ENCODE peak calls at places on chromosome 1, in nine cellular contexts. Y is HAP-1; H is SJCRH30; V is adrenal gland; P is neuronal stem cell; S is CD8-positive, alpha-beta memory T cell; O is mesendoderm; F is naive thymus-derived CD4-positive, alpha-beta T cell; Q is heart right ventricle. W is an unnamed sample.

GRCh38 chr1:240539031-240539430 is 72.9 kb downstream of the GREM2 start:
- DNase-seq in Y (no peak), H (no peak), V (no peak), P (no peak), S (no peak), O (no peak), F (no peak), Q (no peak), W (no peak)

GRCh38 chr1:64245495-64245894 is 42.1 kb downstream of the UBE2U start:
- DNase-seq in Y (no peak), H (peak; percentile 14), V (no peak), P (no peak), S (no peak), O (peak; percentile 55), F (no peak), Q (no peak), W (peak; percentile 23)

GRCh38 chr1:63991685-63992084 is 211.7 kb upstream of the UBE2U start:
- DNase-seq in Y (no peak), H (no peak), V (no peak), P (no peak), S (no peak), O (no peak), F (no peak), Q (no peak), W (no peak)

GRCh38 chr1:9294440-9294773 is 1.7 kb downstream of the SPSB1 start:
- DNase-seq in Y (no peak), H (no peak), V (no peak), P (no peak), S (no peak), O (no peak), F (no peak), Q (no peak), W (no peak)

GRCh38 chr1:57835620-57836019 is 411.8 kb upstream of the DAB1 start:
- DNase-seq in Y (no peak), H (no peak), V (no peak), P (no peak), S (no peak), O (peak; percentile 72), F (no peak), Q (no peak), W (no peak)

GRCh38 chr1:40784141-40784770 is 669 bp downstream of the KCNQ4 start:
- DNase-seq in Y (peak; percentile 58), H (no peak), V (no peak), P (peak; percentile 38), S (no peak), O (peak; percentile 30), F (no peak), Q (no peak), W (no peak)

GRCh38 chr1:12085643-12086260 is 22.6 kb downstream of the TNFRSF8 start:
- DNase-seq in Y (no peak), H (no peak), V (no peak), P (no peak), S (no peak), O (no peak), F (no peak), Q (no peak), W (no peak)

GRCh38 chr1:206591236-206591635 is 21.0 kb downstream of the EIF2D start:
- DNase-seq in Y (no peak), H (peak; percentile 70), V (no peak), P (no peak), S (no peak), O (no peak), F (no peak), Q (no peak), W (no peak)

GRCh38 chr1:31663622-31664452 is 19.2 kb upstream of the PEF1 start:
- DNase-seq in Y (peak; percentile 80), H (peak; percentile 46), V (peak; percentile 74), P (peak; percentile 73), S (peak; percentile 64), O (peak; percentile 65), F (peak; percentile 50), Q (peak; percentile 69), W (peak; percentile 38)

GRCh38 chr1:31661856-31662255 is 17.2 kb upstream of the PEF1 start:
- DNase-seq in Y (no peak), H (no peak), V (no peak), P (no peak), S (no peak), O (no peak), F (no peak), Q (no peak), W (no peak)

GRCh38 chr1:31664528-31664927 is 19.9 kb upstream of the PEF1 start:
- DNase-seq in Y (no peak), H (no peak), V (no peak), P (no peak), S (no peak), O (no peak), F (no peak), Q (no peak), W (no peak)

GRCh38 chr1:31660871-31661455 is 16.3 kb upstream of the PEF1 start:
- DNase-seq in Y (no peak), H (no peak), V (no peak), P (no peak), S (no peak), O (no peak), F (no peak), Q (no peak), W (no peak)

DNA sequence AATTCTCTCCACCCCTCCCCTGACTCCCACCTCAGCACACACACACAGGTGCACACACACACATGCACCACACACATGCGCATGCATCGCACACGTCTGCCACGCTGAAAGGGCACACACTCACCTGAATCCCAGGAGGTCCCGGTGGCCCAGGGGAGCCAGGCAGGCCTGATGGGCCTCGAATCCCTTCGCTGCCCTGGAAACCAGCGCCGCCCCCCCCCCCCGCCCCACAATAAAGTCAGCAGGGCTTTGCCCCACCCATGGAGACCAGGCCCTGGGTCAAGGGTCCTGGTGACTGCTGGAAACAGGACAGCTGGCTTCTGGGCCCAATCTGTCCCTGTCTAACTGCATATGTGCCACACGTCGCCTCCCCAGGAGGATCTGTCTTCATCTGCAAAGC is 17.8 kb upstream of the PEF1 start:
- DNase-seq in Y (no peak), H (no peak), V (no peak), P (no peak), S (no peak), O (no peak), F (no peak), Q (no peak), W (no peak)
- H3K36me3 ChIP-seq in Y (no peaks in the 10 kb centered on the region), H (no peaks in the 10 kb centered on the region), V (no peaks in the 10 kb centered on the region), P (no peaks in the 10 kb centered on the region), S (no peaks in the 10 kb centered on the region), O (no peaks in the 10 kb centered on the region), F (no peaks in the 10 kb centered on the region), Q (no peaks in the 10 kb centered on the region), W (no peaks in the 10 kb centered on the region)

GRCh38 chr1:26079178-26079563 is 11.7 kb upstream of the TRIM63 start:
- DNase-seq in Y (no peak), H (no peak), V (no peak), P (no peak), S (no peak), O (no peak), F (no peak), Q (no peak), W (no peak)

GRCh38 chr1:26077524-26077923 is 10.1 kb upstream of the TRIM63 start:
- DNase-seq in Y (no peak), H (no peak), V (no peak), P (no peak), S (no peak), O (no peak), F (no peak), Q (no peak), W (no peak)

GRCh38 chr1:26081267-26082019 is 14.0 kb upstream of the TRIM63 start:
- DNase-seq in Y (no peak), H (peak; percentile 50), V (no peak), P (no peak), S (no peak), O (no peak), F (no peak), Q (peak; percentile 59), W (no peak)

GRCh38 chr1:26079960-26080814 is 12.8 kb upstream of the TRIM63 start:
- DNase-seq in Y (no peak), H (no peak), V (no peak), P (no peak), S (no peak), O (no peak), F (no peak), Q (no peak), W (no peak)

DNA sequence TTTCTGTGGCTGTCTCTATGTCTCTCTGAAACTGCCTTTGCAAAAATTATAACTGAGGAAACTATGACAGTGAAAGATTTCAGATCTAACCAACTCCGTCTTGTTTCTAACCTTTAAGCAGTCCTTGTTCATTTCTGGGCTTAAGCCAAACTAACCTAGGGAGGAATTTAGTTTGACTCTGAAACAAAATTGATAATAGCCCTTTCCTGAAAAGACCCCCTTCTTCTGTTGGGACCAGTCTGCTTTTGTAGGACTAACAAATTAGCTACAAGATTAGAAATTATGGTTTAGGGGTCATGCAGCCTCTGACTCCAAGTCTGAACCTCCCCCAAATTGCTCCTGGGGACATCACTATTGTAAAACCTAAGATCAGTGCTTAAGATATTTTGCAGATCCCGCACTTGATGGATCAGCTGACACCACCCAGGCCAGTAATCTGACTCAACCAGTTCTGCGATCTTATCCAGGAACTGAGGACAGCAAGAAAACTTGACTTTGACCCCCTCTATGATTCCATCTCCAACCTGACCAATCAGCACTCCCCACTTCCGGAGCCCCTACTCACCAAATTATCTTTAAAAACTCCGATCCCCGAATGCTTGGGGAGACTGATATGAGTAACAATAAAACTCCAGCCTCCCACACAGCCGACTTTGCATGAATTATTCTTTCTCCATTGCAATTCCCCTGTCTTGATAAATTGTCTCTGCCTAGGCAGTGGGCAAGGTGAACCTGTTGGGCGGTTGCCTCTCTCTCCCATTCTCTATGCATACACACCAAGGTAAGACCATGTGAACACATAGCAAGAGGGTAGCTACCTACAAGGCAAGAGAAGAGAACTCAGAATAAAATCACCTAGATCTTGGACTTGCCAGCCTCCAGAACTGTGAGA is 11.1 kb upstream of the TRIM63 start:
- DNase-seq in Y (no peak), H (no peak), V (no peak), P (no peak), S (no peak), O (no peak), F (no peak), Q (no peak), W (no peak)
- H3K4me3 ChIP-seq in Y (no peak overlapping the region), H (no peak overlapping the region), V (no peak overlapping the region), P (no peak overlapping the region), S (no peak overlapping the region), O (no peak overlapping the region), F (no peak overlapping the region), Q (no peak overlapping the region), W (no peak overlapping the region)

GRCh38 chr1:46289134-46289494 is 14.3 kb downstream of the LRRC41 start:
- DNase-seq in Y (no peak), H (no peak), V (no peak), P (no peak), S (no peak), O (no peak), F (no peak), Q (no peak), W (no peak)
- H3K36me3 ChIP-seq in Y (peaks cover 50% of the 10 kb centered on the region), H (peaks cover 68% of the 10 kb centered on the region), V (peaks cover 62% of the 10 kb centered on the region), P (peaks cover 86% of the 10 kb centered on the region), S (peaks cover 7% of the 10 kb centered on the region), O (peaks cover 5% of the 10 kb centered on the region), F (peaks cover 26% of the 10 kb centered on the region), Q (peaks cover 21% of the 10 kb centered on the region), W (peaks cover 18% of the 10 kb centered on the region)

DNA sequence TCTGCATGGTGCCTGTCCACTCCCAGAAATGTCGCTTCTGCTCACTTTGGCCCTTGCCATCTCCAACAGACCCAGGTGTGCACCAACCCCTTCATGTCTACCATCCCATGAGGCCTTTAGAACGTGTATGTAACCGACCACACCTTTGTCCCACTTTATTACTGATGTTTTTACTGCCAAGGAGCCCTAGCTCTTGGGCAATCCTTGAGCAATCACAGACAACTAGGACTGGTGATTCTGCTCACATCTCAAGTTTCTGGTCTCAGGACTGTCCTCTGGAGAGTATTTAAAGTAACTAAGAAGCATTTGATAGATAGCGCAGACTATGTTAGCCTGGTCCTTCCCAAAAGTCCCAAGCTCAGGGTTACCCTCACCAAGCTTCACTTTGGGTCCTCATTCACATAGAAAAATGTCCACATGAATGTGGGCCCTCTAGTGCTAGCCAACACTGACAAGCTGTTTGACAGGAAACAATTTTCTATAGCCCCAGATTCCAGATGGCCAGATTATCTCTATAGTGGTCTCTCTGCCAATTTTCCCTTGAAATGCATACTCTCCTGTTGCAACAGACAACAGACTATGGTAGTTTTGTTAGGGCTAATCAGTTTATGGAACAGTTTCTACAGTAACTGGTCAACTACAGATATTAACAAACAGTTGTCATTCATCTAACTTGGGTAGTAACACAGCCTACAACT is 6.9 kb upstream of the TMEM81 start:
- DNase-seq in Y (no peak), H (no peak), V (no peak), P (no peak), S (no peak), O (no peak), F (no peak), Q (no peak), W (no peak)
- H3K4me3 ChIP-seq in Y (no peak overlapping the region), H (no peak overlapping the region), V (no peak overlapping the region), P (no peak overlapping the region), S (no peak overlapping the region), O (no peak overlapping the region), F (no peak overlapping the region), Q (no peak overlapping the region), W (no peak overlapping the region)